ENCODE peak calls at places on chromosome 3, in ten cellular contexts. One of them, this sample, is unnamed.

GRCh38 chr3:126376464-126376863 is 18.2 kb upstream of the CFAP100 start:
- DNase-seq in psoas muscle: no peak
- DNase-seq in naive thymus-derived CD4-positive, alpha-beta T cell: no peak
- DNase-seq in upper lobe of right lung: no peak
- DNase-seq in effector memory CD4-positive, alpha-beta T cell: no peak
- DNase-seq in endodermal cell: no peak
- DNase-seq in pancreas: no peak
- DNase-seq in neural progenitor cell: no peak
- DNase-seq in IMR-90: no peak
- DNase-seq in neuronal stem cell: no peak
- DNase-seq in this sample: no peak

GRCh38 chr3:23624305-23624704 is 181.4 kb upstream of the UBE2E1 start:
- DNase-seq in psoas muscle: no peak
- DNase-seq in naive thymus-derived CD4-positive, alpha-beta T cell: no peak
- DNase-seq in upper lobe of right lung: no peak
- DNase-seq in effector memory CD4-positive, alpha-beta T cell: no peak
- DNase-seq in endodermal cell: peak; percentile 19
- DNase-seq in pancreas: no peak
- DNase-seq in neural progenitor cell: no peak
- DNase-seq in IMR-90: peak; percentile 18
- DNase-seq in neuronal stem cell: no peak
- DNase-seq in this sample: no peak

GRCh38 chr3:127887321-127887720 is 27.7 kb upstream of the KBTBD12 start:
- DNase-seq in psoas muscle: no peak
- DNase-seq in naive thymus-derived CD4-positive, alpha-beta T cell: no peak
- DNase-seq in upper lobe of right lung: no peak
- DNase-seq in effector memory CD4-positive, alpha-beta T cell: no peak
- DNase-seq in endodermal cell: no peak
- DNase-seq in pancreas: no peak
- DNase-seq in neural progenitor cell: no peak
- DNase-seq in IMR-90: no peak
- DNase-seq in neuronal stem cell: no peak
- DNase-seq in this sample: no peak

GRCh38 chr3:57100046-57100695 is 39.7 kb downstream of the SPATA12 start:
- DNase-seq in psoas muscle: no peak
- DNase-seq in naive thymus-derived CD4-positive, alpha-beta T cell: peak; percentile 62
- DNase-seq in upper lobe of right lung: no peak
- DNase-seq in effector memory CD4-positive, alpha-beta T cell: peak; percentile 23
- DNase-seq in endodermal cell: peak; percentile 90
- DNase-seq in pancreas: no peak
- DNase-seq in neural progenitor cell: peak; percentile 81
- DNase-seq in IMR-90: peak; percentile 75
- DNase-seq in neuronal stem cell: peak; percentile 74
- DNase-seq in this sample: peak; percentile 62

GRCh38 chr3:121167374-121168139 is 259.6 kb downstream of the STXBP5L start:
- DNase-seq in psoas muscle: no peak
- DNase-seq in naive thymus-derived CD4-positive, alpha-beta T cell: no peak
- DNase-seq in upper lobe of right lung: peak; percentile 29
- DNase-seq in effector memory CD4-positive, alpha-beta T cell: no peak
- DNase-seq in endodermal cell: no peak
- DNase-seq in pancreas: no peak
- DNase-seq in neural progenitor cell: no peak
- DNase-seq in IMR-90: no peak
- DNase-seq in neuronal stem cell: no peak
- DNase-seq in this sample: no peak

GRCh38 chr3:171455603-171456550 is 4.3 kb downstream of the TNIK start:
- DNase-seq in psoas muscle: no peak
- DNase-seq in naive thymus-derived CD4-positive, alpha-beta T cell: no peak
- DNase-seq in upper lobe of right lung: no peak
- DNase-seq in effector memory CD4-positive, alpha-beta T cell: no peak
- DNase-seq in endodermal cell: no peak
- DNase-seq in pancreas: no peak
- DNase-seq in neural progenitor cell: no peak
- DNase-seq in IMR-90: no peak
- DNase-seq in neuronal stem cell: no peak
- DNase-seq in this sample: no peak

GRCh38 chr3:5010706-5011554 is 31.7 kb downstream of the BHLHE40 start:
- DNase-seq in psoas muscle: no peak
- DNase-seq in naive thymus-derived CD4-positive, alpha-beta T cell: no peak
- DNase-seq in upper lobe of right lung: peak; percentile 34
- DNase-seq in effector memory CD4-positive, alpha-beta T cell: no peak
- DNase-seq in endodermal cell: peak; percentile 39
- DNase-seq in pancreas: no peak
- DNase-seq in neural progenitor cell: no peak
- DNase-seq in IMR-90: peak; percentile 39
- DNase-seq in neuronal stem cell: no peak
- DNase-seq in this sample: peak; percentile 50

GRCh38 chr3:52046186-52046913 is 10.0 kb downstream of the DUSP7 start:
- DNase-seq in psoas muscle: peak; percentile 74
- DNase-seq in naive thymus-derived CD4-positive, alpha-beta T cell: no peak
- DNase-seq in upper lobe of right lung: no peak
- DNase-seq in effector memory CD4-positive, alpha-beta T cell: no peak
- DNase-seq in endodermal cell: no peak
- DNase-seq in pancreas: no peak
- DNase-seq in neural progenitor cell: no peak
- DNase-seq in IMR-90: peak; percentile 98
- DNase-seq in neuronal stem cell: no peak
- DNase-seq in this sample: no peak

GRCh38 chr3:26058774-26059455 is 269.0 kb downstream of the OXSM start:
- DNase-seq in psoas muscle: no peak
- DNase-seq in naive thymus-derived CD4-positive, alpha-beta T cell: no peak
- DNase-seq in upper lobe of right lung: no peak
- DNase-seq in effector memory CD4-positive, alpha-beta T cell: no peak
- DNase-seq in endodermal cell: no peak
- DNase-seq in pancreas: no peak
- DNase-seq in neural progenitor cell: no peak
- DNase-seq in IMR-90: no peak
- DNase-seq in neuronal stem cell: no peak
- DNase-seq in this sample: no peak

GRCh38 chr3:154904328-154904727 is 175.8 kb upstream of the MME start:
- DNase-seq in psoas muscle: no peak
- DNase-seq in naive thymus-derived CD4-positive, alpha-beta T cell: no peak
- DNase-seq in upper lobe of right lung: no peak
- DNase-seq in effector memory CD4-positive, alpha-beta T cell: no peak
- DNase-seq in endodermal cell: peak; percentile 48
- DNase-seq in pancreas: no peak
- DNase-seq in neural progenitor cell: peak; percentile 33
- DNase-seq in IMR-90: peak; percentile 54
- DNase-seq in neuronal stem cell: peak; percentile 2
- DNase-seq in this sample: no peak

GRCh38 chr3:87420171-87420570 is 143.8 kb upstream of the POU1F1 start:
- DNase-seq in psoas muscle: no peak
- DNase-seq in naive thymus-derived CD4-positive, alpha-beta T cell: no peak
- DNase-seq in upper lobe of right lung: no peak
- DNase-seq in effector memory CD4-positive, alpha-beta T cell: no peak
- DNase-seq in endodermal cell: no peak
- DNase-seq in pancreas: no peak
- DNase-seq in neural progenitor cell: no peak
- DNase-seq in IMR-90: no peak
- DNase-seq in neuronal stem cell: no peak
- DNase-seq in this sample: no peak

GRCh38 chr3:42176635-42177034 is 85.5 kb downstream of the TRAK1 start:
- DNase-seq in psoas muscle: no peak
- DNase-seq in naive thymus-derived CD4-positive, alpha-beta T cell: no peak
- DNase-seq in upper lobe of right lung: no peak
- DNase-seq in effector memory CD4-positive, alpha-beta T cell: no peak
- DNase-seq in endodermal cell: no peak
- DNase-seq in pancreas: no peak
- DNase-seq in neural progenitor cell: no peak
- DNase-seq in IMR-90: no peak
- DNase-seq in neuronal stem cell: no peak
- DNase-seq in this sample: no peak
- H3K4me3 ChIP-seq in psoas muscle: no peak overlapping the region
- H3K4me3 ChIP-seq in naive thymus-derived CD4-positive, alpha-beta T cell: no peak overlapping the region
- H3K4me3 ChIP-seq in upper lobe of right lung: no peak overlapping the region
- H3K4me3 ChIP-seq in effector memory CD4-positive, alpha-beta T cell: no peak overlapping the region
- H3K4me3 ChIP-seq in endodermal cell: no peak overlapping the region
- H3K4me3 ChIP-seq in pancreas: no peak overlapping the region
- H3K4me3 ChIP-seq in neural progenitor cell: no peak overlapping the region
- H3K4me3 ChIP-seq in IMR-90: no peak overlapping the region
- H3K4me3 ChIP-seq in neuronal stem cell: no peak overlapping the region
- H3K4me3 ChIP-seq in this sample: no peak overlapping the region

GRCh38 chr3:99856437-99857220 is 39.0 kb downstream of the CMSS1 start:
- DNase-seq in psoas muscle: no peak
- DNase-seq in naive thymus-derived CD4-positive, alpha-beta T cell: no peak
- DNase-seq in upper lobe of right lung: no peak
- DNase-seq in effector memory CD4-positive, alpha-beta T cell: no peak
- DNase-seq in endodermal cell: no peak
- DNase-seq in pancreas: no peak
- DNase-seq in neural progenitor cell: no peak
- DNase-seq in IMR-90: peak; percentile 28
- DNase-seq in neuronal stem cell: no peak
- DNase-seq in this sample: no peak

GRCh38 chr3:99855900-99856299 is 38.2 kb downstream of the CMSS1 start:
- DNase-seq in psoas muscle: no peak
- DNase-seq in naive thymus-derived CD4-positive, alpha-beta T cell: no peak
- DNase-seq in upper lobe of right lung: no peak
- DNase-seq in effector memory CD4-positive, alpha-beta T cell: no peak
- DNase-seq in endodermal cell: no peak
- DNase-seq in pancreas: no peak
- DNase-seq in neural progenitor cell: no peak
- DNase-seq in IMR-90: no peak
- DNase-seq in neuronal stem cell: no peak
- DNase-seq in this sample: no peak

GRCh38 chr3:99858461-99858860 is 40.8 kb downstream of the CMSS1 start:
- DNase-seq in psoas muscle: no peak
- DNase-seq in naive thymus-derived CD4-positive, alpha-beta T cell: no peak
- DNase-seq in upper lobe of right lung: no peak
- DNase-seq in effector memory CD4-positive, alpha-beta T cell: no peak
- DNase-seq in endodermal cell: no peak
- DNase-seq in pancreas: no peak
- DNase-seq in neural progenitor cell: no peak
- DNase-seq in IMR-90: no peak
- DNase-seq in neuronal stem cell: no peak
- DNase-seq in this sample: no peak

GRCh38 chr3:99854899-99855298 is 37.2 kb downstream of the CMSS1 start:
- DNase-seq in psoas muscle: no peak
- DNase-seq in naive thymus-derived CD4-positive, alpha-beta T cell: no peak
- DNase-seq in upper lobe of right lung: no peak
- DNase-seq in effector memory CD4-positive, alpha-beta T cell: no peak
- DNase-seq in endodermal cell: no peak
- DNase-seq in pancreas: no peak
- DNase-seq in neural progenitor cell: no peak
- DNase-seq in IMR-90: no peak
- DNase-seq in neuronal stem cell: no peak
- DNase-seq in this sample: no peak

GRCh38 chr3:99857278-99857677 is 39.6 kb downstream of the CMSS1 start:
- DNase-seq in psoas muscle: no peak
- DNase-seq in naive thymus-derived CD4-positive, alpha-beta T cell: no peak
- DNase-seq in upper lobe of right lung: no peak
- DNase-seq in effector memory CD4-positive, alpha-beta T cell: no peak
- DNase-seq in endodermal cell: no peak
- DNase-seq in pancreas: no peak
- DNase-seq in neural progenitor cell: no peak
- DNase-seq in IMR-90: no peak
- DNase-seq in neuronal stem cell: no peak
- DNase-seq in this sample: no peak
- H3K27ac ChIP-seq in psoas muscle: peak overlapping the region; percentile 71
- H3K27ac ChIP-seq in naive thymus-derived CD4-positive, alpha-beta T cell: no peak overlapping the region
- H3K27ac ChIP-seq in upper lobe of right lung: no peak overlapping the region
- H3K27ac ChIP-seq in effector memory CD4-positive, alpha-beta T cell: no peak overlapping the region
- H3K27ac ChIP-seq in endodermal cell: no peak overlapping the region
- H3K27ac ChIP-seq in pancreas: no peak overlapping the region
- H3K27ac ChIP-seq in neural progenitor cell: no peak overlapping the region
- H3K27ac ChIP-seq in IMR-90: no peak overlapping the region
- H3K27ac ChIP-seq in neuronal stem cell: no peak overlapping the region
- H3K27ac ChIP-seq in this sample: no peak overlapping the region

GRCh38 chr3:12750223-12750622 is 8.8 kb downstream of the TMEM40 start:
- DNase-seq in psoas muscle: no peak
- DNase-seq in naive thymus-derived CD4-positive, alpha-beta T cell: no peak
- DNase-seq in upper lobe of right lung: no peak
- DNase-seq in effector memory CD4-positive, alpha-beta T cell: no peak
- DNase-seq in endodermal cell: no peak
- DNase-seq in pancreas: no peak
- DNase-seq in neural progenitor cell: no peak
- DNase-seq in IMR-90: peak; percentile 86
- DNase-seq in neuronal stem cell: no peak
- DNase-seq in this sample: no peak

GRCh38 chr3:12752803-12753202 is 6.3 kb downstream of the TMEM40 start:
- DNase-seq in psoas muscle: no peak
- DNase-seq in naive thymus-derived CD4-positive, alpha-beta T cell: no peak
- DNase-seq in upper lobe of right lung: no peak
- DNase-seq in effector memory CD4-positive, alpha-beta T cell: no peak
- DNase-seq in endodermal cell: no peak
- DNase-seq in pancreas: no peak
- DNase-seq in neural progenitor cell: no peak
- DNase-seq in IMR-90: peak; percentile 24
- DNase-seq in neuronal stem cell: no peak
- DNase-seq in this sample: no peak

GRCh38 chr3:12752111-12752510 is 6.9 kb downstream of the TMEM40 start:
- DNase-seq in psoas muscle: no peak
- DNase-seq in naive thymus-derived CD4-positive, alpha-beta T cell: no peak
- DNase-seq in upper lobe of right lung: no peak
- DNase-seq in effector memory CD4-positive, alpha-beta T cell: no peak
- DNase-seq in endodermal cell: no peak
- DNase-seq in pancreas: no peak
- DNase-seq in neural progenitor cell: no peak
- DNase-seq in IMR-90: peak; percentile 21
- DNase-seq in neuronal stem cell: no peak
- DNase-seq in this sample: no peak

GRCh38 chr3:12750658-12751071 is 8.4 kb downstream of the TMEM40 start:
- DNase-seq in psoas muscle: no peak
- DNase-seq in naive thymus-derived CD4-positive, alpha-beta T cell: no peak
- DNase-seq in upper lobe of right lung: no peak
- DNase-seq in effector memory CD4-positive, alpha-beta T cell: no peak
- DNase-seq in endodermal cell: no peak
- DNase-seq in pancreas: no peak
- DNase-seq in neural progenitor cell: no peak
- DNase-seq in IMR-90: peak; percentile 64
- DNase-seq in neuronal stem cell: no peak
- DNase-seq in this sample: no peak

DNA sequence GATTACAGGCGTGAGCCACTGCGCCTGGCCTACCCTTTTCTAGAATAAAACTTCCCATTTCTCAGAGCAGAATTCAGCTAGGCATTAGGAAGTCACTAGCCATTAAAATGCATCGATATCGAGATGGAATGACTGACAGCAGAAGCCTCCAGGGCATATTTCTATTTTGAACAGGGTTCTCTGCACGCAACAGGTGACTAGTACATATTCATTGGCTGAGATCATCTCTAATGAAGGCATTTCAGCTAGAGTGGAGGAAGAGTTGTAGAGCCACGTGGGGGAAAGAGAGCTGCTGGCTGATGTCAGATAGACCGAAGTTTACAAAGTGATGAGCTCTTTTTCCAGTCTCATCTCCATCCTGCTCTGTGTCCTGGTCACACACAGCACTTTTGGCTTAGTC is 7.5 kb downstream of the TMEM40 start:
- DNase-seq in psoas muscle: no peak
- DNase-seq in naive thymus-derived CD4-positive, alpha-beta T cell: no peak
- DNase-seq in upper lobe of right lung: no peak
- DNase-seq in effector memory CD4-positive, alpha-beta T cell: no peak
- DNase-seq in endodermal cell: no peak
- DNase-seq in pancreas: no peak
- DNase-seq in neural progenitor cell: no peak
- DNase-seq in IMR-90: peak; percentile 31
- DNase-seq in neuronal stem cell: no peak
- DNase-seq in this sample: no peak
- H3K4me1 ChIP-seq in psoas muscle: peaks cover 28% of the 10 kb centered on the region
- H3K4me1 ChIP-seq in naive thymus-derived CD4-positive, alpha-beta T cell: no peaks in the 10 kb centered on the region
- H3K4me1 ChIP-seq in upper lobe of right lung: no peaks in the 10 kb centered on the region
- H3K4me1 ChIP-seq in effector memory CD4-positive, alpha-beta T cell: no peaks in the 10 kb centered on the region
- H3K4me1 ChIP-seq in endodermal cell: no peaks in the 10 kb centered on the region
- H3K4me1 ChIP-seq in pancreas: no peaks in the 10 kb centered on the region
- H3K4me1 ChIP-seq in neural progenitor cell: peaks cover 8% of the 10 kb centered on the region
- H3K4me1 ChIP-seq in IMR-90: peaks cover 9% of the 10 kb centered on the region
- H3K4me1 ChIP-seq in neuronal stem cell: no peaks in the 10 kb centered on the region
- H3K4me1 ChIP-seq in this sample: no peaks in the 10 kb centered on the region

GRCh38 chr3:58994746-58995330 is 55.0 kb downstream of the CFAP20DC start:
- DNase-seq in psoas muscle: no peak
- DNase-seq in naive thymus-derived CD4-positive, alpha-beta T cell: peak; percentile 47
- DNase-seq in upper lobe of right lung: no peak
- DNase-seq in effector memory CD4-positive, alpha-beta T cell: no peak
- DNase-seq in endodermal cell: peak; percentile 72
- DNase-seq in pancreas: no peak
- DNase-seq in neural progenitor cell: peak; percentile 73
- DNase-seq in IMR-90: peak; percentile 79
- DNase-seq in neuronal stem cell: peak; percentile 56
- DNase-seq in this sample: no peak
- H3K4me3 ChIP-seq in psoas muscle: no peak overlapping the region
- H3K4me3 ChIP-seq in naive thymus-derived CD4-positive, alpha-beta T cell: no peak overlapping the region
- H3K4me3 ChIP-seq in upper lobe of right lung: no peak overlapping the region
- H3K4me3 ChIP-seq in effector memory CD4-positive, alpha-beta T cell: no peak overlapping the region
- H3K4me3 ChIP-seq in endodermal cell: no peak overlapping the region
- H3K4me3 ChIP-seq in pancreas: no peak overlapping the region
- H3K4me3 ChIP-seq in neural progenitor cell: no peak overlapping the region
- H3K4me3 ChIP-seq in IMR-90: no peak overlapping the region
- H3K4me3 ChIP-seq in neuronal stem cell: no peak overlapping the region
- H3K4me3 ChIP-seq in this sample: no peak overlapping the region

This sample was measured in CD8-positive, alpha-beta memory T cell.